ENCODE peak calls at places on chromosomes 11 and 22, in four cellular contexts. D, F, G and W are unnamed samples.

GRCh38 chr11:102831128-102831708 is 12.2 kb downstream of the MMP3 start:
- DNase-seq in F (peak), G (no peak), D (peak), W (no peak)

GRCh38 chr11:94245121-94245520 is 59.3 kb upstream of the IZUMO1R start:
- DNase-seq in G (no peak), F (no peak), D (no peak), W (no peak)

GRCh38 chr11:68012843-68013610 is 2.9 kb downstream of the ALDH3B1 start:
- DNase-seq in G (peak), D (no peak), F (peak), W (no peak)

GRCh38 chr11:11189501-11189900 is 163.5 kb downstream of the CSNK2A3 start:
- DNase-seq in G (no peak), F (no peak), D (no peak), W (no peak)

GRCh38 chr11:119764108-119764874 is 35.3 kb upstream of the NECTIN1 start:
- DNase-seq in G (no peak), F (no peak), D (no peak), W (no peak)

GRCh38 chr22:20822240-20822639 is 36.4 kb downstream of the PI4KA start:
- DNase-seq in F (no peak), G (no peak), D (no peak), W (no peak)

GRCh38 chr11:77131560-77131959 is 3.5 kb downstream of the MYO7A start:
- DNase-seq in D (no peak), G (no peak), F (no peak), W (no peak)

GRCh38 chr11:67507242-67507890 is 596 bp downstream of the CDK2AP2 start:
- DNase-seq in F (no peak), G (peak), D (peak), W (no peak)

GRCh38 chr22:42863349-42863911 is 6.4 kb upstream of the ARFGAP3 start:
- DNase-seq in G (peak), F (no peak), D (no peak), W (no peak)

GRCh38 chr11:119567667-119568582 is 145.0 kb upstream of the THY1 start:
- DNase-seq in D (peak), G (no peak), F (no peak), W (no peak)

GRCh38 chr11:36363361-36364272 is 67.5 kb downstream of the PRR5L start:
- DNase-seq in F (no peak), D (no peak), G (no peak), W (no peak)

GRCh38 chr11:36364551-36364950 is 68.5 kb downstream of the PRR5L start:
- DNase-seq in G (no peak), F (no peak), D (no peak), W (no peak)

GRCh38 chr11:36361472-36361871 is 65.4 kb downstream of the PRR5L start:
- DNase-seq in F (no peak), D (no peak), G (no peak), W (no peak)

GRCh38 chr11:36361901-36362391 is 65.9 kb downstream of the PRR5L start:
- DNase-seq in D (no peak), F (no peak), G (no peak), W (peak)

DNA sequence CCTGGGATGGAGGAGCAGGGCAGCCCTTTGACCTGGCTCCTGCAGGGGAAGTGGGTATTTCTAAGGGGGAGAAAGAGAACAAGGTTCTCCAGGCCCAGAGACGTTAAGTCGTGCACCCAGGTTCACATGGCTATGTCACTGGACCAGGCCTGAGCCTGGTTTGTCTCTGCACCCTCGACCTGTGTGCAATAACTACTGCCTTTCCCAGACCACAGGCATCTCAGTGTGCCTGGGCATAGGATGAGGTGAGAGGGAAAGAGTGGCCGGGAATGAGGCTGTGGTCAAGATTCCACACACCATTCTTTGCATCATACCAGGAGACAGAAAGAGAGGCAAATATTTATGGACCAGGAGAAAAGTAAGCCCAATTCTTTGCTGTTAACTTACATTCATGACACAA is 66.8 kb downstream of the PRR5L start:
- DNase-seq in F (no peak), G (no peak), D (no peak), W (no peak)
- TF ChIP-seq FOSL1 in F (no peak), G (no peak), D (no peak), W (no peak)

DNA sequence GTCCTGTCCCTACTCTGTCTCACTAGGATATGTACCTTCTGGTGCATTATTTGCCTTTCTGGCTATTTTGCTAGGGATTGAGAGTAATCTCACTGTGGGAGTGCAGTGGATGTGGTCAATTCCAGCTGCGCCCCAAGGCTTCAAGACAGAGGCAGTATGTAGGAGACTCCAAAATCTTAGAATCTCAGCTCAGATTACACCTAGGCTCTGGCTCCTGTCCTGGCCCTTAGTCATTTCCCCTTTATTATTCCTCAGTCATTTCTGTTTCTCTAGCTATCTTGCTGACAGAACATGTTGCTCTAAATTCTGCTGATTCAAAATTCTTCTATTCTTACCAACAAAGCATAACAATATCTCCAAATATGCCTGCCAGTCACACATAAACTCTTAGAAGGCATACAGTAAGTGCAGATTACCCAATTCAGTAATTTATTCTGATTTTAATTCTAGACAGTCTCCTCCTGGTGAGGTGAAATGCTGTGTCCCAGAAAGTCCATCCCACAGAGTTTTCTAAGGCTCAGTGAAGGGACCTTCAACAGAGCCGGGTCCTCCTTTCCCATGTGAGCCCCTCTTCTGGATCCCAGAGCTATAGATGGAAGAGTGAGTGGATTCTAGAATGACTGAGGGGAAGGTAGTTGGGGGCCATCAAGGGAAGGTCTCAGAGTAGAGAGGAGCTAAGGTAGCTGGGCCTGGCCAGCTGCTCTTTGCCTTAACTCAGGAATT is 24.3 kb upstream of the GLYATL1 start:
- DNase-seq in G (no peak), D (no peak), F (no peak), W (no peak)
- TF ChIP-seq SRF in G (no peak), D (no peak), F (no peak), W (no peak)

DNA sequence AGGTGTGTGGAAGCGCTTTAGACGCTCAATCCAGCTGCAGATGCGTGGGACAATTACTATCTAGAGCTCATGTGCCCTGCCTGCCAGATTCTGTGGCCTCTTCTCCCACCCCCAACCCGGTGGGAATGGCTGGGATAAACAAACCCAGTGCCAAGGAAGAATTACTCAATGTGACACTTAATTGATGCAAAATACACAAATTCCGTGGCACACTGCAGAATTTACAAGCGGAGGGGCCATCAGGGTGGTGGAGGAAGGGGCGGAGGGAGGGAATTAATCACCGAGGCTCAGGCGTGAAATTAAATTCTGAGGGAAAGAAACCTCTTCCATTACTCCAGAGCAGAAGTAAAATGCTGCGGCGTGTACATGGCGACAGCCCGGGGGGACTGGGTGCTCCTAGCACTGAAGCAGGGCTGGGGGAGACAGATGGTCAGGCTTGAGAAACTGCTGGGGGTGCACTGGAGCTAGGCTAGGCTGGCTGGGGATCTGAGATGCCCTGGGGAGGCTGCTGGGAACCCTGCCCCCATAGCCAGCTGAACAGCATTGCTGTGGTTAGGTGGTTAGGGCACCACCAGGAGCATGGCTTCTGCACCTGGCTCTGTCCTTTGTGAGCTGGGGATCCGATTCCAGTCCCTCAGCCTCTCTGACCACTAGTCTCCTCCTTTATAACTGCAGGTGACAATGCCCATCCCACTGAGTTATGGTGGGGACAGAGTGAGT is 200.6 kb downstream of the CEP164 start:
- DNase-seq in D (no peak), G (no peak), F (no peak), W (no peak)
- TF ChIP-seq FOSL1 in D (no peak), G (no peak), F (no peak), W (no peak)

GRCh38 chr11:101127348-101127698 is 2.3 kb downstream of the PGR start:
- DNase-seq in F (no peak), D (peak), G (no peak), W (peak)

GRCh38 chr11:101129203-101129943 is at the start of gene PGR:
- DNase-seq in F (no peak), G (no peak), D (peak), W (peak)

GRCh38 chr11:101127699-101128570 is 1.7 kb downstream of the PGR start:
- DNase-seq in D (peak), G (no peak), F (no peak), W (peak)

GRCh38 chr11:101126551-101127347 is 2.9 kb downstream of the PGR start:
- DNase-seq in F (no peak), G (no peak), D (peak), W (peak)

DNA sequence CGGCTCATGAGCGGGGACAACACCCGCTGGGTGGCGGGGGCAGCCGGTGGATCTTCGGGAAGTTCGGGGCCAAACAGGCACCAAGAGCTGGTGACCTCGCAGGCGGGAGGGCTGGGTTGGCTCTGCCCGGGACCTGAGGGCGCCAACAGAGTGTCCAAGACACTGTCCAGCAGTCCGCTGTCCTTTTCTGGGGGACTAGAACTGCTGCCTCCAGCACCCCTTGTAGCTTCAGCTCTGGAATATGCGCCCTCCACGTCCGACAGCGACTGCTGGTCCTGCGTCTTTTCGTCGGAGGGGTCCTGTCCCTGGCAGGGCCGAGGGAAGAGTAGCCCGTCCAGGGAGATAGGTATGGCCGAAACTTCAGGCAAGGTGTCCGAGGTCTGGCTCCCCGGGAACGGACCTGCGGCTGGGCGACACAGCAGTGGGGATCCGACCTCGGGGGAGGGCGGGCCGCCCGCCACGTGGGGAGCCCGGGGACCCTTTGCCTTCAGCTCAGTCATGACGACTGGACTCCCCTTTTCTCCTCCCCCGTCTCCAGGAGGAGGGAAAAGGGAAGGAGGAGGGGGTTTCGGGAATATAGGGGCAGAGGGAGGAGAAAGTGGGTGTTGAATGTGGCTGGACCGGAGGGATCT is 926 bp downstream of the PGR start:
- DNase-seq in G (no peak), D (peak), F (no peak), W (peak)
- TF ChIP-seq SRF in G (no peak), D (no peak), F (no peak), W (no peak)

GRCh38 chr11:65417221-65417701 is 5.3 kb upstream of the NEAT1 start:
- DNase-seq in F (no peak), G (no peak), D (no peak), W (no peak)
- TF ChIP-seq FOSL1 in F (no peak), G (no peak), D (no peak), W (no peak)